ENCODE peak calls at places on chromosomes 6 and 20, in eight cellular contexts. Z is small intestine, N is PC-9, A is suprapubic skin, C is fibroblast of lung, B is colonic mucosa, F is lower lobe of right lung, P is Peyer's patch. K is an unnamed sample.

GRCh38 chr20:22597303-22597702 is 12.9 kb upstream of the FOXA2 start:
- DNase-seq in N (no peak), F (no peak), A (no peak), B (no peak), C (no peak), Z (no peak), P (no peak), K (no peak)

GRCh38 chr6:30037182-30037788 is 23.8 kb upstream of the POLR1H start:
- DNase-seq in P (no peak), N (no peak), B (no peak), F (no peak), A (no peak), C (peak; percentile 56), Z (peak; percentile 23), K (no peak)

GRCh38 chr6:83868639-83869038 is 9.2 kb downstream of the CYB5R4 start:
- DNase-seq in B (no peak), Z (no peak), P (no peak), C (peak; percentile 47), A (no peak), F (no peak), N (no peak), K (no peak)

GRCh38 chr6:147257760-147258159 is 53.5 kb downstream of the STXBP5 start:
- DNase-seq in F (no peak), Z (no peak), A (no peak), N (no peak), P (no peak), C (no peak), B (no peak), K (no peak)

GRCh38 chr6:158758464-158758863 is 60.7 kb downstream of the EZR start:
- DNase-seq in Z (no peak), P (no peak), A (no peak), B (no peak), N (no peak), C (peak; percentile 24), F (no peak), K (no peak)

GRCh38 chr20:59004763-59005522 is 2.1 kb downstream of the CTSZ start:
- DNase-seq in B (peak; percentile 90), F (peak; percentile 87), P (peak; percentile 84), N (no peak), A (no peak), C (no peak), Z (peak; percentile 94), K (no peak)

GRCh38 chr6:17703256-17703694 is 3.5 kb downstream of the NUP153 start:
- DNase-seq in F (no peak), A (no peak), B (no peak), Z (peak; percentile 23), C (peak; percentile 86), N (no peak), P (no peak), K (peak; percentile 80)

GRCh38 chr20:22001886-22002285 is 296.4 kb downstream of the PAX1 start:
- DNase-seq in A (no peak), Z (no peak), C (no peak), P (no peak), N (no peak), B (no peak), F (no peak), K (no peak)

GRCh38 chr6:86871681-86872080 is 65.6 kb upstream of the HTR1E start:
- DNase-seq in C (no peak), P (no peak), Z (no peak), A (no peak), F (no peak), B (no peak), N (no peak), K (no peak)
- H3K9me3 ChIP-seq in C (no peaks in the 10 kb centered on the region), P (no peaks in the 10 kb centered on the region), Z (no peaks in the 10 kb centered on the region), A (peaks cover 18% of the 10 kb centered on the region), F (peaks cover 22% of the 10 kb centered on the region), B (no peaks in the 10 kb centered on the region), N (no peaks in the 10 kb centered on the region), K (no peaks in the 10 kb centered on the region)

GRCh38 chr6:26205161-26205624 is 118.0 kb downstream of the HFE start:
- DNase-seq in C (peak; percentile 92), A (peak; percentile 87), Z (peak; percentile 86), F (peak; percentile 85), N (peak; percentile 64), P (peak; percentile 76), B (peak; percentile 79), K (peak; percentile 80)
- H3K4me3 ChIP-seq in C (peak overlapping the region; percentile 74), A (peak overlapping the region; percentile 61), Z (peak overlapping the region; percentile 82), F (peak overlapping the region; percentile 60), N (peak overlapping the region; percentile 63), P (peak overlapping the region; percentile 44), B (peak overlapping the region; percentile 70), K (peak overlapping the region; percentile 65)

GRCh38 chr20:37161830-37162549 is 17.1 kb upstream of the RPN2 start:
- DNase-seq in C (no peak), N (no peak), A (no peak), F (no peak), P (no peak), B (no peak), Z (no peak), K (no peak)

GRCh38 chr20:37163832-37164554 is 15.1 kb upstream of the RPN2 start:
- DNase-seq in P (no peak), F (no peak), B (no peak), C (no peak), Z (no peak), A (no peak), N (no peak), K (no peak)

GRCh38 chr20:37165031-37165430 is 14.1 kb upstream of the RPN2 start:
- DNase-seq in Z (no peak), B (no peak), F (no peak), P (no peak), A (no peak), N (no peak), C (no peak), K (no peak)

GRCh38 chr20:37160683-37161082 is 18.4 kb upstream of the RPN2 start:
- DNase-seq in Z (no peak), N (no peak), P (no peak), C (no peak), A (no peak), F (no peak), B (no peak), K (no peak)

DNA sequence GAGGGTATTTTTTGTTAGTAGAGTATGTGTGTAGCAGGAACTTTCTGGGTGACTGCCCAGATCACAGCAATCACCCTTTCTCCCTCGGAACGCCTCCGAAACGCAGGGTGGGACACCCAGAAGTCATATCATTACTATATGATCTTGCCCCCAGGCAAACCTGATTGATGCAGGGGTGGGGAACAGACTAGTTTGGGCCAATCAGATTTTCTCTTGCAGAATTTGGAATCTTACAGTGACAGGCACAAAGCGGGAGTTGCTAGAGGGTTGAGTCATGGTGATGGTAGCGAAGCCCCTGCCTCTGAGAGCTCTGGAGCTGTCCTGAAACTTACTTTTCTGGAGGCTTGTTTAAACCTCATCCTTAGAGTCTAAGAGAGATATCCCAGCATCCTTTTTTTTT is 16.5 kb upstream of the RPN2 start:
- DNase-seq in N (no peak), F (no peak), C (no peak), Z (no peak), B (no peak), P (no peak), A (no peak), K (no peak)
- H3K27me3 ChIP-seq in N (peaks cover 6% of the 10 kb centered on the region), F (no peaks in the 10 kb centered on the region), C (no peaks in the 10 kb centered on the region), Z (no peaks in the 10 kb centered on the region), B (no peaks in the 10 kb centered on the region), P (no peaks in the 10 kb centered on the region), A (no peaks in the 10 kb centered on the region), K (peaks cover 16% of the 10 kb centered on the region)

DNA sequence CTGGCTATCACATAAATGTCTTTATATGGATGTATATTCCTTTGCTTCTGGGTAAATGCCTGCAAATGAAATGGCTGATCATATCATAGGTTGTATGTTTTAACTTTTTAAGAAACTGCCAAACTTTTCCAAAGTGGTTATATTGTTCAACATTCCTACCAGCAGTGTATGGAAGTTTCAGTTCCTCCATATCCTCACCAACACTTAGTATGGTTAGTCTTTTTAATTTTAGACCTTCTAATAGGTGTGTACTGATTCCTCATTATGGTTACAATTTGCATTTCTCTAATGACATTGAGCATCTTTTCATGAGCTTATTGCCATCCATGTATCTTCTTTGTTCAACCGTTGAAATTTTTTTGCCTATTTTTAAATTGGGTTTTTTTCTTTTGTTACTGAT is 155.4 kb downstream of the ZFAND3 start:
- DNase-seq in N (no peak), B (no peak), C (no peak), Z (no peak), P (no peak), A (no peak), F (no peak), K (no peak)
- H3K9me3 ChIP-seq in N (peaks cover 14% of the 10 kb centered on the region), B (no peaks in the 10 kb centered on the region), C (no peaks in the 10 kb centered on the region), Z (no peaks in the 10 kb centered on the region), P (no peaks in the 10 kb centered on the region), A (no peaks in the 10 kb centered on the region), F (peaks cover 17% of the 10 kb centered on the region), K (peaks cover 10% of the 10 kb centered on the region)

DNA sequence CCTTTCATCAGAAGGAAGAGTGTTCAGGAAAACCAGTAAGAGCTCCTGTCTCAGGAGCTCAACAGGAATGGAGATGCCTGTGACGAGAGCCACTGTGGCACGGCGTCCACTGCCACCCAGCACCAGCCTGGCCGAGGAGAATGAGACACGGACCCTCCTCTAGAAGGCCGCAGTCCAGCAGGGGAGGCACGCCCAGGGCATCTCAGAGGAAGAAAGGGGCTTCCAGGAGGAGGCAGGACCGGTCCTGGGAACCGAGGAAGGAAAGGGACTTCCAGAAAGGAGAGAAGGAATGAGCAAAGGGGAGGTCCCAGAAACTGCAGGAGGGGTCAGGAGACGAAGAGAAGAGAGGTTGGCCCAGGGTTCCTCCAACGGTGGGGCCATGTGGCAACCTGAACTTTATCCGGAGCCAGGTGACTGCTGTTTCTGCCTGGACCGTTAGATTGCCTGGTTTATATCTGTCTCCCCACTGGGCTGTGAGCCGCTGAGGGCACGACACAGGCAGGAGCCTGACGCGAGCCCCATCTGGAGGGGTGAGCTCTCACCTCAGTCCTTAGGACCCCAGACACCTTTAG is 26.8 kb downstream of the BFSP1 start:
- DNase-seq in A (no peak), F (no peak), N (peak; percentile 17), P (no peak), B (peak; percentile 24), Z (peak; percentile 9), C (no peak), K (no peak)
- H3K4me3 ChIP-seq in A (peak overlapping the region; percentile 53), F (peak overlapping the region; percentile 65), N (peak overlapping the region; percentile 54), P (no peak overlapping the region), B (peak overlapping the region; percentile 50), Z (no peak overlapping the region), C (no peak overlapping the region), K (peak overlapping the region; percentile 38)